ENCODE peak calls at places on chromosomes 6 and 20, in four cellular contexts. One of them, this sample, is unnamed.
A peak's percentile ranks its signal among the peaks of the same experiment; 100 is the strongest.

GRCh38 chr6:128259036-128259734 is 261.2 kb downstream of the PTPRK start:
- DNase-seq in breast epithelium: no peak
- DNase-seq in HepG2: no peak
- DNase-seq in GM12891: no peak
- DNase-seq in this sample: no peak

GRCh38 chr20:23084845-23085355 is 1.2 kb downstream of the CD93 start:
- DNase-seq in GM12891: no peak
- DNase-seq in HepG2: no peak
- DNase-seq in breast epithelium: no peak
- DNase-seq in this sample: no peak

GRCh38 chr6:2209226-2209809 is 36.1 kb downstream of the GMDS start:
- DNase-seq in GM12891: no peak
- DNase-seq in breast epithelium: no peak
- DNase-seq in HepG2: peak; percentile 72
- DNase-seq in this sample: no peak

GRCh38 chr20:52972965-52973819 is 1.0 kb downstream of the TSHZ2 start:
- DNase-seq in GM12891: no peak
- DNase-seq in breast epithelium: no peak
- DNase-seq in HepG2: no peak
- DNase-seq in this sample: no peak

GRCh38 chr6:43772571-43773049 is 2.6 kb downstream of the VEGFA start:
- DNase-seq in GM12891: no peak
- DNase-seq in HepG2: peak; percentile 49
- DNase-seq in breast epithelium: no peak
- DNase-seq in this sample: no peak

GRCh38 chr20:4366076-4366475 is 350.7 kb upstream of the RNF24 start:
- DNase-seq in breast epithelium: no peak
- DNase-seq in GM12891: no peak
- DNase-seq in HepG2: no peak
- DNase-seq in this sample: no peak

GRCh38 chr6:112086744-112087135 is 542 bp downstream of the TUBE1 start:
- DNase-seq in breast epithelium: no peak
- DNase-seq in HepG2: peak; percentile 52
- DNase-seq in GM12891: no peak
- DNase-seq in this sample: no peak

GRCh38 chr20:40880063-40880715 is 148.4 kb upstream of the TOP1 start:
- DNase-seq in HepG2: no peak
- DNase-seq in GM12891: peak; percentile 15
- DNase-seq in breast epithelium: no peak
- DNase-seq in this sample: no peak

GRCh38 chr6:43644940-43645612 is at the start of gene RSPH9:
- DNase-seq in HepG2: no peak
- DNase-seq in GM12891: peak; percentile 65
- DNase-seq in breast epithelium: no peak
- DNase-seq in this sample: peak; percentile 69

GRCh38 chr6:167572106-167572505 is 247.2 kb downstream of the TTLL2 start:
- DNase-seq in breast epithelium: peak; percentile 44
- DNase-seq in HepG2: no peak
- DNase-seq in GM12891: no peak
- DNase-seq in this sample: no peak

GRCh38 chr6:20147469-20147868 is 64.8 kb downstream of the MBOAT1 start:
- DNase-seq in HepG2: no peak
- DNase-seq in GM12891: no peak
- DNase-seq in breast epithelium: no peak
- DNase-seq in this sample: no peak

GRCh38 chr6:109793793-109794192 is 102.7 kb downstream of the FIG4 start:
- DNase-seq in breast epithelium: no peak
- DNase-seq in GM12891: no peak
- DNase-seq in HepG2: no peak
- DNase-seq in this sample: no peak

GRCh38 chr20:62381842-62382241 is 5.1 kb upstream of the RPS21 start:
- DNase-seq in HepG2: no peak
- DNase-seq in GM12891: no peak
- DNase-seq in breast epithelium: no peak
- DNase-seq in this sample: no peak

GRCh38 chr6:38484656-38485055 is 155.1 kb downstream of the BTBD9 start:
- DNase-seq in GM12891: no peak
- DNase-seq in HepG2: no peak
- DNase-seq in breast epithelium: no peak
- DNase-seq in this sample: no peak

GRCh38 chr6:121135425-121135824 is 198.9 kb downstream of the TBC1D32 start:
- DNase-seq in HepG2: no peak
- DNase-seq in GM12891: no peak
- DNase-seq in breast epithelium: no peak
- DNase-seq in this sample: no peak

GRCh38 chr6:4274382-4275082 is 139.2 kb upstream of the ECI2 start:
- DNase-seq in HepG2: no peak
- DNase-seq in GM12891: no peak
- DNase-seq in breast epithelium: no peak
- DNase-seq in this sample: no peak

GRCh38 chr6:135146160-135146920 is 34.8 kb upstream of the MYB start:
- DNase-seq in HepG2: no peak
- DNase-seq in breast epithelium: no peak
- DNase-seq in GM12891: no peak
- DNase-seq in this sample: no peak

GRCh38 chr6:56899311-56899710 is 55.6 kb upstream of the BEND6 start:
- DNase-seq in breast epithelium: no peak
- DNase-seq in HepG2: no peak
- DNase-seq in GM12891: no peak
- DNase-seq in this sample: no peak

GRCh38 chr6:133300896-133301295 is 59.7 kb downstream of the EYA4 start:
- DNase-seq in breast epithelium: no peak
- DNase-seq in GM12891: no peak
- DNase-seq in HepG2: no peak
- DNase-seq in this sample: no peak

GRCh38 chr6:122180132-122180531 is 219.3 kb upstream of the HSF2 start:
- DNase-seq in breast epithelium: no peak
- DNase-seq in GM12891: no peak
- DNase-seq in HepG2: no peak
- DNase-seq in this sample: no peak

GRCh38 chr6:12962529-12962928 is 246.0 kb downstream of the PHACTR1 start:
- DNase-seq in GM12891: no peak
- DNase-seq in breast epithelium: no peak
- DNase-seq in HepG2: no peak
- DNase-seq in this sample: no peak

GRCh38 chr6:168075216-168075615 is 3.8 kb downstream of the FRMD1 start:
- DNase-seq in HepG2: no peak
- DNase-seq in breast epithelium: no peak
- DNase-seq in GM12891: no peak
- DNase-seq in this sample: no peak

GRCh38 chr6:92125681-92126080 is 1293.7 kb downstream of the EPHA7 start:
- DNase-seq in HepG2: no peak
- DNase-seq in breast epithelium: no peak
- DNase-seq in GM12891: no peak
- DNase-seq in this sample: no peak

GRCh38 chr6:33248643-33248931 is 23.1 kb downstream of the VPS52 start:
- DNase-seq in GM12891: no peak
- DNase-seq in HepG2: no peak
- DNase-seq in breast epithelium: no peak
- DNase-seq in this sample: no peak

GRCh38 chr6:85580104-85580877 is 13.4 kb downstream of the SNX14 start:
- DNase-seq in GM12891: no peak
- DNase-seq in HepG2: peak; percentile 67
- DNase-seq in breast epithelium: no peak
- DNase-seq in this sample: no peak

GRCh38 chr20:11912013-11912663 is 5.6 kb upstream of the BTBD3 start:
- DNase-seq in GM12891: no peak
- DNase-seq in HepG2: peak; percentile 30
- DNase-seq in breast epithelium: no peak
- DNase-seq in this sample: no peak

GRCh38 chr6:80329496-80329895 is 223.0 kb downstream of the BCKDHB start:
- DNase-seq in GM12891: no peak
- DNase-seq in breast epithelium: no peak
- DNase-seq in HepG2: no peak
- DNase-seq in this sample: no peak

GRCh38 chr20:54212226-54212625 is 4.3 kb downstream of the PFDN4 start:
- DNase-seq in HepG2: no peak
- DNase-seq in breast epithelium: no peak
- DNase-seq in GM12891: no peak
- DNase-seq in this sample: no peak

GRCh38 chr6:18904681-18905080 is 517.5 kb downstream of the RNF144B start:
- DNase-seq in HepG2: no peak
- DNase-seq in breast epithelium: no peak
- DNase-seq in GM12891: no peak
- DNase-seq in this sample: no peak

GRCh38 chr6:117908246-117909107 is 1.4 kb downstream of the SLC35F1 start:
- DNase-seq in HepG2: no peak
- DNase-seq in GM12891: no peak
- DNase-seq in breast epithelium: no peak
- DNase-seq in this sample: no peak

GRCh38 chr6:142913511-142914047 is 31.4 kb downstream of the HIVEP2 start:
- DNase-seq in HepG2: no peak
- DNase-seq in breast epithelium: no peak
- DNase-seq in GM12891: peak; percentile 27
- DNase-seq in this sample: peak; percentile 29

GRCh38 chr6:116313377-116313776 is 33.6 kb upstream of the TSPYL1 start:
- DNase-seq in GM12891: no peak
- DNase-seq in breast epithelium: no peak
- DNase-seq in HepG2: no peak
- DNase-seq in this sample: no peak

GRCh38 chr6:8029243-8029870 is 34.8 kb downstream of the BLOC1S5 start:
- DNase-seq in HepG2: no peak
- DNase-seq in GM12891: no peak
- DNase-seq in breast epithelium: no peak
- DNase-seq in this sample: no peak

GRCh38 chr6:31949926-31950548 is 4.1 kb downstream of the CFB start:
- DNase-seq in GM12891: no peak
- DNase-seq in HepG2: no peak
- DNase-seq in breast epithelium: no peak
- DNase-seq in this sample: no peak
- TF ChIP-seq POLR2AphosphoS5 in GM12891: no peak
- TF ChIP-seq POLR2AphosphoS5 in HepG2: peak; percentile 35
- TF ChIP-seq POLR2AphosphoS5 in breast epithelium: no peak
- TF ChIP-seq POLR2AphosphoS5 in this sample: no peak

GRCh38 chr20:50224553-50225255 is 34.1 kb downstream of the CEBPB start:
- DNase-seq in GM12891: no peak
- DNase-seq in breast epithelium: no peak
- DNase-seq in HepG2: no peak
- DNase-seq in this sample: no peak
- TF ChIP-seq POLR2AphosphoS5 in GM12891: no peak
- TF ChIP-seq POLR2AphosphoS5 in breast epithelium: peak; percentile 97
- TF ChIP-seq POLR2AphosphoS5 in HepG2: no peak
- TF ChIP-seq POLR2AphosphoS5 in this sample: no peak

GRCh38 chr20:37179671-37180524 is 550 bp upstream of the MROH8 start:
- DNase-seq in breast epithelium: no peak
- DNase-seq in GM12891: no peak
- DNase-seq in HepG2: peak; percentile 59
- DNase-seq in this sample: no peak

DNA sequence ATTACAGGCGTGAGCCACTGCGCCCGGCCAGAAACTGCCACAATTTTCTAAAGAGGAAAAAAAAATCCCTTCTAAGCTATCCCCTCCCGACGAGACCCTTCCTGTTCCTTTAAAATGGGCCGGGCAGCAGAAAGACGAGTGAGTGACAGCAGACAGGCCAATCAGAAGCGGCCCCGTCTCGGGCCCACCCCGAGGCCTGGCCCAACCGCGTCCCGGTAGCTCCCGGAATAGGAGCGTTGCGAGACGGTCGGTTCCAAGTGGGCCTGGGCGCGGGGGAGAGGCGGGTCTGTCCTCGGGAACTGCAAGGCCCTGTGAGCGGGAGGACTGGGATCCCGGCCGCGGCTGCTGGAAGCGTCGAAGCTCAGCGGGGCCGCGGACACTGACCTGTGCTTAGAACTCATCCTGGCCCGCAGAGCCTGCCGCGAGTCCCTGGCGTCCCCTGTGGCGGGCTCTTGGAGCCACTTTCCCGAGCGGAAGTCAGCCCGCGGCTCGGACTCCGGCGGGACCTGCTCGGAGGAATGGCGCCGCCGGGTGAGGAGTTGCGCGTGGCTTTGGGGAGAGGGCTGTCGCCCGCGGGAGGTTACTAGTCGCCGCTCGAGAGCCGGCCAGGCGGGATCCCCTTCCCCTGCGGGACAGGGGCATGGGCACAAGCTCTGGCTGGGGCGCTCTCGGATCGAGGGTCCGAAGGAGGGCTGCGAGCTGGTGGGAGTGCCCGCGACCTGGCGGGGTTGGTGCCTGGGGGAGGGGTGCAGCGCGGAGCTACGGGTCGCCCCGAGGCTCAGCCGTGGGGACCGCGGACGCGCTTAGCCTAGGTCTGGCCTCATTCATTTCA is at the start of the genes MROH8 and RPN2:
- DNase-seq in GM12891: peak; percentile 84
- DNase-seq in HepG2: peak; percentile 98
- DNase-seq in breast epithelium: peak; percentile 97
- DNase-seq in this sample: peak; percentile 85
- TF ChIP-seq POLR2AphosphoS5 in GM12891: peak; percentile 73
- TF ChIP-seq POLR2AphosphoS5 in HepG2: peak; percentile 79
- TF ChIP-seq POLR2AphosphoS5 in breast epithelium: peak; percentile 78
- TF ChIP-seq POLR2AphosphoS5 in this sample: peak; percentile 71

GRCh38 chr6:138571585-138572199 is 72.4 kb upstream of the NHSL1 start:
- DNase-seq in GM12891: no peak
- DNase-seq in breast epithelium: no peak
- DNase-seq in HepG2: no peak
- DNase-seq in this sample: no peak

GRCh38 chr6:138571174-138571573 is 71.9 kb upstream of the NHSL1 start:
- DNase-seq in HepG2: peak; percentile 53
- DNase-seq in GM12891: no peak
- DNase-seq in breast epithelium: no peak
- DNase-seq in this sample: no peak

GRCh38 chr6:138570716-138571020 is 71.4 kb upstream of the NHSL1 start:
- DNase-seq in GM12891: no peak
- DNase-seq in HepG2: peak; percentile 54
- DNase-seq in breast epithelium: no peak
- DNase-seq in this sample: no peak

GRCh38 chr6:138572885-138573284 is 73.6 kb upstream of the NHSL1 start:
- DNase-seq in breast epithelium: no peak
- DNase-seq in GM12891: no peak
- DNase-seq in HepG2: no peak
- DNase-seq in this sample: no peak

DNA sequence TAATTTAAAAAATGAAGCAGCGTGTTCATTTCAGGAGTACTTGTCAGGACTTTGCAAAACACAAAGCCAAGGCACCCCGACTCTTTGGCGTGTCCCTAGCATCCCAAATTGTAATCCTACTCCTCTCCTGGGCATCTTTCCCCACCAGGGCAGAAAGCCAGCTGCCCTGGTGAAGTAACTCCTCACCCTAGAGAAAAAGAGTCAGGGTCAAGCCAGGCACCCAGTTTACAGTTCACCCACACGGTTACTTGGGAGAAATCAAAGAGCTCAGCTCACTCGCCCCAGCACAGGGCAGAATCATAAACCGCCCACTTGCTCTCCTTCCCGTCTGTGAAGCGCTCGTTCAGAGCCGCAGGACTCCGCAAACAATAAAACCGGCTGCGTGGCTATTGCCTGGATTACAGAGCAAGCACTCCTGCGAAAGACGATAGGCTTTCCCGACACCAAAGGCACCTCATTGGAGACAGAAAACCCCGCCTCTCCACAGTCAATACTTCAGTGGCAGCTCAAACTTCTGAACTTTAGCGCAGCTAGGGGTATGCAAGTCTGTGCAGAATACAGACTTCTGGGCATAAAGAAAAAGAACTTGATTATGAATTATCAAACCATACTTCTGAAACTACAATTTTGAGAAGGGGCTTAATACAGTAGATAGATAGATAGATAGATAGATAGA is 73.0 kb upstream of the NHSL1 start:
- DNase-seq in HepG2: peak; percentile 97
- DNase-seq in GM12891: no peak
- DNase-seq in breast epithelium: peak; percentile 83
- DNase-seq in this sample: no peak
- TF ChIP-seq POLR2AphosphoS5 in HepG2: peak; percentile 96
- TF ChIP-seq POLR2AphosphoS5 in GM12891: no peak
- TF ChIP-seq POLR2AphosphoS5 in breast epithelium: no peak
- TF ChIP-seq POLR2AphosphoS5 in this sample: no peak

This sample was measured in GM12892.